ENCODE peak calls at places on chromosomes 12 and 14, in five cellular contexts. One of them, this sample, is unnamed.

GRCh38 chr14:60642270-60642789 is 6.9 kb downstream of the SIX1 start:
- DNase-seq in neural progenitor cell: peak; percentile 90
- DNase-seq in PC-3: no peak
- DNase-seq in GM23248: no peak
- DNase-seq in MM.1S: no peak
- DNase-seq in this sample: peak; percentile 84

GRCh38 chr12:19316420-19316819 is 122.9 kb upstream of the AEBP2 start:
- DNase-seq in GM23248: peak; percentile 58
- DNase-seq in MM.1S: no peak
- DNase-seq in PC-3: peak; percentile 9
- DNase-seq in neural progenitor cell: no peak
- DNase-seq in this sample: no peak

GRCh38 chr12:109773384-109774011 is 59.7 kb downstream of the TRPV4 start:
- DNase-seq in PC-3: peak; percentile 89
- DNase-seq in GM23248: peak; percentile 30
- DNase-seq in neural progenitor cell: no peak
- DNase-seq in MM.1S: peak; percentile 34
- DNase-seq in this sample: no peak

GRCh38 chr14:100219126-100219785 is 19.7 kb upstream of the YY1 start:
- DNase-seq in PC-3: no peak
- DNase-seq in GM23248: peak; percentile 49
- DNase-seq in MM.1S: no peak
- DNase-seq in neural progenitor cell: no peak
- DNase-seq in this sample: no peak

GRCh38 chr14:23202001-23202400 is 18.5 kb upstream of the SLC7A8 start:
- DNase-seq in MM.1S: no peak
- DNase-seq in GM23248: no peak
- DNase-seq in PC-3: no peak
- DNase-seq in neural progenitor cell: no peak
- DNase-seq in this sample: no peak

GRCh38 chr14:89179891-89180404 is 237.1 kb downstream of the FOXN3 start:
- DNase-seq in MM.1S: no peak
- DNase-seq in neural progenitor cell: no peak
- DNase-seq in GM23248: no peak
- DNase-seq in PC-3: no peak
- DNase-seq in this sample: no peak

GRCh38 chr12:100234591-100235304 is 32.1 kb downstream of the DEPDC4 start:
- DNase-seq in GM23248: peak; percentile 76
- DNase-seq in neural progenitor cell: peak; percentile 31
- DNase-seq in PC-3: peak; percentile 81
- DNase-seq in MM.1S: peak; percentile 43
- DNase-seq in this sample: peak; percentile 74

GRCh38 chr12:104736307-104736706 is 221.8 kb downstream of the SLC41A2 start:
- DNase-seq in neural progenitor cell: no peak
- DNase-seq in MM.1S: no peak
- DNase-seq in GM23248: peak; percentile 95
- DNase-seq in PC-3: no peak
- DNase-seq in this sample: no peak

GRCh38 chr14:51488569-51489220 is 163.0 kb upstream of the FRMD6 start:
- DNase-seq in PC-3: no peak
- DNase-seq in GM23248: peak; percentile 34
- DNase-seq in neural progenitor cell: no peak
- DNase-seq in MM.1S: no peak
- DNase-seq in this sample: no peak

GRCh38 chr14:22180045-22180444 is 409.0 kb downstream of the DAD1 start:
- DNase-seq in PC-3: no peak
- DNase-seq in GM23248: no peak
- DNase-seq in MM.1S: no peak
- DNase-seq in neural progenitor cell: peak; percentile 54
- DNase-seq in this sample: peak; percentile 48

GRCh38 chr14:91985521-91986255 is 38.2 kb upstream of the FBLN5 start:
- DNase-seq in GM23248: peak; percentile 47
- DNase-seq in MM.1S: no peak
- DNase-seq in neural progenitor cell: no peak
- DNase-seq in PC-3: no peak
- DNase-seq in this sample: no peak

GRCh38 chr14:61854898-61855297 is 92.7 kb downstream of the SNAPC1 start:
- DNase-seq in MM.1S: no peak
- DNase-seq in PC-3: no peak
- DNase-seq in neural progenitor cell: no peak
- DNase-seq in GM23248: no peak
- DNase-seq in this sample: no peak

GRCh38 chr14:44374906-44375305 is 132.2 kb downstream of the FSCB start:
- DNase-seq in PC-3: no peak
- DNase-seq in MM.1S: no peak
- DNase-seq in neural progenitor cell: no peak
- DNase-seq in GM23248: no peak
- DNase-seq in this sample: no peak

GRCh38 chr12:81502912-81503695 is 256.0 kb downstream of the PPFIA2 start:
- DNase-seq in neural progenitor cell: no peak
- DNase-seq in GM23248: peak; percentile 91
- DNase-seq in PC-3: peak; percentile 20
- DNase-seq in MM.1S: no peak
- DNase-seq in this sample: no peak

GRCh38 chr14:68506645-68507405 is 286.0 kb downstream of the ZFP36L1 start:
- DNase-seq in GM23248: no peak
- DNase-seq in neural progenitor cell: no peak
- DNase-seq in PC-3: peak; percentile 91
- DNase-seq in MM.1S: peak; percentile 49
- DNase-seq in this sample: no peak

DNA sequence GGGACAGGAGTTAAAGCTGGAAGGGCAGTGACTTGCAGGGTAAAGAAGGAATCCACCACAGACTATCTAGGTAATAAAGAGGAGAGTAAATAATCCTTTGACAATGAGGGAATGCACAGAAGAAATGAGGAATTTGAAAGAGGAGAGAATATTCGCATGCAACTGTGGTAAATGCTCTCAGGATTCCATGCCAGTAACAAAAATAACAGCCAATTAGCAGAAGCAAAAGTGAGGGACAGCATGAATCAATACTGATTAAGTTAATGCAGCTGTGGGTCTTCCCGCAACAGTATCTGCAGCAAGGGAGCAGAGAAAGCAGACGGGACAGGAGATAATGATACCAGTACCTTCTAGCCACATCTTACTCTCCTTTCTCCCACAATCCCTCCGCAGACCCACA is 76.9 kb downstream of the KITLG start:
- DNase-seq in neural progenitor cell: no peak
- DNase-seq in GM23248: no peak
- DNase-seq in MM.1S: no peak
- DNase-seq in PC-3: no peak
- DNase-seq in this sample: peak; percentile 14
- TF ChIP-seq EZH2phosphoT487 in neural progenitor cell: no peak
- TF ChIP-seq EZH2phosphoT487 in GM23248: no peak
- TF ChIP-seq EZH2phosphoT487 in MM.1S: no peak
- TF ChIP-seq EZH2phosphoT487 in PC-3: no peak
- TF ChIP-seq EZH2phosphoT487 in this sample: no peak

GRCh38 chr12:105740337-105740736 is 398.4 kb downstream of the NUAK1 start:
- DNase-seq in MM.1S: no peak
- DNase-seq in PC-3: no peak
- DNase-seq in GM23248: no peak
- DNase-seq in neural progenitor cell: peak; percentile 66
- DNase-seq in this sample: peak; percentile 39
- TF ChIP-seq EZH2phosphoT487 in MM.1S: no peak
- TF ChIP-seq EZH2phosphoT487 in PC-3: no peak
- TF ChIP-seq EZH2phosphoT487 in GM23248: no peak
- TF ChIP-seq EZH2phosphoT487 in neural progenitor cell: no peak
- TF ChIP-seq EZH2phosphoT487 in this sample: no peak

GRCh38 chr12:55742719-55743130 is at the start of gene GDF11:
- DNase-seq in neural progenitor cell: peak; percentile 95
- DNase-seq in GM23248: peak; percentile 90
- DNase-seq in PC-3: peak; percentile 80
- DNase-seq in MM.1S: peak; percentile 60
- DNase-seq in this sample: peak; percentile 91
- TF ChIP-seq EZH2phosphoT487 in neural progenitor cell: no peak
- TF ChIP-seq EZH2phosphoT487 in GM23248: no peak
- TF ChIP-seq EZH2phosphoT487 in PC-3: no peak
- TF ChIP-seq EZH2phosphoT487 in MM.1S: no peak
- TF ChIP-seq EZH2phosphoT487 in this sample: no peak

DNA sequence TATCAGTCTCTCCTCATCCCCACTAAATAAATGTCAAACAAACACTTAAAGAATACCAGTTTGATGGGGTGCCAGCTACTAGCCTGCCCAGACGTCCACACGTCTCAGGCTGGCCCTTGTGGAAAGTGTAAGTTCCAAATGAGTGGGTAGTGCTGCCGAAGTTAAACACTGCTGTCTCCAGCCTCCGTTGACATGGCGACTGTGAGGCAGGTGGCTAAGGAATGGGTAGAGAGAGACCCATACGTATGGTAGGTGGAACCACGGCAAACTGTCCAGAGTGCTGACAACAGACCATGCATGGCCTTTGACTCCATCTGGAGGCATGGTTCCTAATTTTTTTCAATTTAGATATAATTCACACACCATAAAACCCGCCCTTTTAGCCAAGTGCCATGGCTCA is 37.9 kb downstream of the PITPNM2 start:
- DNase-seq in MM.1S: no peak
- DNase-seq in neural progenitor cell: no peak
- DNase-seq in GM23248: no peak
- DNase-seq in PC-3: no peak
- DNase-seq in this sample: no peak
- TF ChIP-seq EZH2phosphoT487 in MM.1S: no peak
- TF ChIP-seq EZH2phosphoT487 in neural progenitor cell: no peak
- TF ChIP-seq EZH2phosphoT487 in GM23248: no peak
- TF ChIP-seq EZH2phosphoT487 in PC-3: no peak
- TF ChIP-seq EZH2phosphoT487 in this sample: no peak

GRCh38 chr12:69388371-69388770 is 28.8 kb downstream of the YEATS4 start:
- DNase-seq in GM23248: peak; percentile 70
- DNase-seq in PC-3: peak; percentile 71
- DNase-seq in MM.1S: peak; percentile 39
- DNase-seq in neural progenitor cell: no peak
- DNase-seq in this sample: no peak
- TF ChIP-seq EZH2phosphoT487 in GM23248: no peak
- TF ChIP-seq EZH2phosphoT487 in PC-3: no peak
- TF ChIP-seq EZH2phosphoT487 in MM.1S: no peak
- TF ChIP-seq EZH2phosphoT487 in neural progenitor cell: no peak
- TF ChIP-seq EZH2phosphoT487 in this sample: no peak

DNA sequence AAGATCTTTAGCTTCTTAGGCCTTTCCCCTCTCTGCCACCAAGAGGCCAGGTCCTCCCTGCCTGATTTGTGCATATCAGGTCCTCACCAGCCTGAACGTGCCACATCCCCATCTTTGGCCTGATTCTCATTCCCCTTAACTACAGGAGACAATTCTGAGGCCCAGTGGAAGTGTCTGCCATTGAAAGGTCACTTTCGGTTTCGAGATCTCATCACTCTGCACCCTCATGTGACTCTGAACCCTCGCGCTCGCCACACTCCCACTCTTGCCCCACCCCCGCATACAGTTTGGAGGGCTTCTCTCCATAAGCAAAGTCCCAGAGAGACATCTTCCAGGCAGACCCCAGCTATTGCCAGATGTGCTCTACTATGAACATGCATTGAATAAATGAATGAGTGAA is 189.0 kb downstream of the NTF3 start:
- DNase-seq in PC-3: no peak
- DNase-seq in MM.1S: peak; percentile 28
- DNase-seq in GM23248: no peak
- DNase-seq in neural progenitor cell: no peak
- DNase-seq in this sample: no peak
- TF ChIP-seq EZH2phosphoT487 in PC-3: no peak
- TF ChIP-seq EZH2phosphoT487 in MM.1S: no peak
- TF ChIP-seq EZH2phosphoT487 in GM23248: no peak
- TF ChIP-seq EZH2phosphoT487 in neural progenitor cell: no peak
- TF ChIP-seq EZH2phosphoT487 in this sample: no peak

DNA sequence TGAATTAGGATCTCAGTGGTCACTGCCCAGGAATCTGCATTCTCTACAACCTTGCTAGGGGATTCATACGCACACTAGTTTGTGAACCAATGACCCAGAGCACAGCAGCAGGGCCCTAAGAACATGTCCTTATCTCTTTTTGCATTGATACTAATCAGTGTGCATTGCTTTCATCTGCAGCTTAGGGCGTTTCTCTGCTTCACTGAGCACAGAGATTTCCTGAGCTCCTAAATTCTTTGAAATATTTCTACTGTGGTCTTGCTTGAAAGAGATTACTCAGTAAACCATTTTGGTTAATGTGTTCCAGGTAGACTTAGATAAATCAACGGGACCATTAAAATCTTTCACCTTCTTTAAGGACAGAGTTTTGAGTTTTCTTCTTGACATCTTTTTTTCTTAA is 351.3 kb upstream of the KITLG start:
- DNase-seq in neural progenitor cell: peak; percentile 33
- DNase-seq in PC-3: no peak
- DNase-seq in MM.1S: no peak
- DNase-seq in GM23248: no peak
- DNase-seq in this sample: no peak
- TF ChIP-seq EZH2phosphoT487 in neural progenitor cell: no peak
- TF ChIP-seq EZH2phosphoT487 in PC-3: no peak
- TF ChIP-seq EZH2phosphoT487 in MM.1S: no peak
- TF ChIP-seq EZH2phosphoT487 in GM23248: no peak
- TF ChIP-seq EZH2phosphoT487 in this sample: no peak

DNA sequence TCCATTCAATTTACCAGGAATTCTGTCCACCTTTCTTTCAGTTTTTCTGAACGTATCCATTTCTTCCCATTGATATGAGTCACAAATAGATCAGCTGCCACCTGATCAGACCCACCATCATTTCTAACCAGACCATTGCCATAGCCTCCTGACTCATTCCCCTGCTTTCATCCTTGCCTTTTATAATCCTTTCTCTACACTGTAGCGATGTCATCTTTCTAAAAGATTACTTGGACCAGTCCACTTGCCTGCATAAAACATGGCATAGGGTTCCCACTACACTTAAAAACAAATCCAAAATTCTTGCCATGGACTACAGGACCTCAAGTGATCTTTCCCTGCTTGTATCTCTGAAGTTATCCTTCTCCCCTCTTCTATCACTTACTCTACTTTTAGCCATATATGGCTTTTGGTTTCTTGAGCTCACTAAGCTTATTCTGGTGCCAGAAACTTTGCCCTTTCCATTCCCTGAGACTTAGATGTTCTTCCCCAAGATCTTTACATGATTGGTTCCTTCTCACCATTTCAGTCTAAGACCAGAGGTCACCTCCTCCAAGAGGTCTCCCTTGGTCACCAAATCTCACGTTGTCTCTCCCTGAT is 149.5 kb upstream of the KRR1 start:
- DNase-seq in PC-3: peak; percentile 87
- DNase-seq in GM23248: peak; percentile 78
- DNase-seq in MM.1S: no peak
- DNase-seq in neural progenitor cell: no peak
- DNase-seq in this sample: no peak
- TF ChIP-seq EZH2phosphoT487 in PC-3: no peak
- TF ChIP-seq EZH2phosphoT487 in GM23248: no peak
- TF ChIP-seq EZH2phosphoT487 in MM.1S: no peak
- TF ChIP-seq EZH2phosphoT487 in neural progenitor cell: no peak
- TF ChIP-seq EZH2phosphoT487 in this sample: no peak

This sample was measured in GM23338.